ENCODE peak calls at places on chromosomes 1 and 21, in ten cellular contexts. O is epithelial cell of proximal tubule; U is activated CD4-positive, CD25-positive, alpha-beta regulatory T cell treated with anti-CD3 and anti-CD28 coated beads, Interleukin-2, amount 50 U/mL, for 72 hours; V is activated CD8-positive, alpha-beta memory T cell treated with anti-CD3 and anti-CD28 coated beads for 4 hours; R is transverse colon; T is left ventricle myocardium inferior; Q is stimulated activated naive CD4-positive, alpha-beta T cell; M is GM03348; L is stimulated activated CD4-positive, alpha-beta T cell treated with anti-CD3 and anti-CD28 coated beads, Interleukin-1b, Interleukin-23, amount 100 ng/mL, for 1 hour; K is CD4-positive, CD25-positive, alpha-beta regulatory T cell. N is an unnamed sample.

GRCh38 chr21:37869661-37870060 is 46.6 kb downstream of the KCNJ6 start:
- DNase-seq in V (no peak), L (no peak), R (no peak), K (no peak), T (no peak), U (no peak), O (no peak), M (no peak), Q (no peak), N (no peak)

GRCh38 chr1:68232354-68233148 is at the start of gene WLS:
- DNase-seq in L (no peak), K (no peak), U (no peak), O (no peak), M (peak; percentile 88), Q (no peak), T (peak; percentile 82), R (peak; percentile 81), V (no peak), N (peak; percentile 56)

GRCh38 chr1:15885269-15885668 is 37.8 kb downstream of the SPEN start:
- DNase-seq in R (no peak), K (no peak), V (no peak), L (no peak), M (no peak), U (no peak), O (no peak), Q (no peak), T (no peak), N (no peak)

GRCh38 chr1:209416660-209417059 is 166.9 kb upstream of the CAMK1G start:
- DNase-seq in U (no peak), V (no peak), K (no peak), T (no peak), O (no peak), M (no peak), L (no peak), R (no peak), Q (no peak), N (no peak)

GRCh38 chr1:111989531-111990025 is at the start of gene KCND3:
- DNase-seq in U (no peak), O (no peak), T (peak; percentile 53), R (peak; percentile 28), M (peak; percentile 80), L (no peak), Q (no peak), K (no peak), V (no peak), N (no peak)

GRCh38 chr21:31731112-31731801 is 661 bp downstream of the SCAF4 start:
- DNase-seq in L (peak; percentile 4), T (peak; percentile 40), Q (peak; percentile 58), U (peak; percentile 52), V (peak; percentile 26), K (peak; percentile 43), R (peak; percentile 72), O (no peak), M (peak; percentile 66), N (no peak)

GRCh38 chr21:37675202-37675801 is 241.0 kb downstream of the KCNJ6 start:
- DNase-seq in K (peak; percentile 16), Q (peak; percentile 25), R (peak; percentile 45), T (peak; percentile 60), M (peak; percentile 81), O (no peak), V (peak; percentile 9), U (peak; percentile 69), L (no peak), N (no peak)

GRCh38 chr1:21129407-21129806 is 47.3 kb downstream of the EIF4G3 start:
- DNase-seq in O (no peak), U (no peak), M (no peak), T (no peak), V (no peak), L (no peak), K (no peak), R (no peak), Q (no peak), N (no peak)

GRCh38 chr1:19336543-19336942 is 24.4 kb downstream of the SLC66A1 start:
- DNase-seq in R (no peak), T (no peak), L (no peak), K (no peak), U (no peak), Q (no peak), V (no peak), M (no peak), O (no peak), N (no peak)

GRCh38 chr21:15005391-15005790 is 59.4 kb downstream of the NRIP1 start:
- DNase-seq in Q (no peak), T (no peak), M (no peak), V (no peak), R (no peak), O (no peak), L (no peak), K (no peak), U (no peak), N (no peak)

GRCh38 chr1:223732993-223733798 is 20.9 kb downstream of the CAPN2 start:
- DNase-seq in M (no peak), L (no peak), V (no peak), U (no peak), K (no peak), Q (no peak), R (no peak), T (peak; percentile 58), O (no peak), N (no peak)

GRCh38 chr21:44085491-44086321 is 21.5 kb upstream of the PWP2 start:
- DNase-seq in V (no peak), O (peak; percentile 13), M (no peak), R (no peak), K (no peak), Q (no peak), L (no peak), T (peak; percentile 36), U (no peak), N (no peak)

GRCh38 chr1:6519935-6520621 is 28.6 kb upstream of the PLEKHG5 start:
- DNase-seq in Q (no peak), L (no peak), M (peak; percentile 84), K (no peak), R (no peak), V (no peak), U (no peak), T (no peak), O (no peak), N (no peak)

GRCh38 chr1:151934048-151934493 is 24.8 kb upstream of the THEM4 start:
- DNase-seq in M (peak; percentile 70), R (peak; percentile 47), Q (peak; percentile 6), V (no peak), K (peak; percentile 29), L (no peak), U (no peak), T (no peak), O (peak; percentile 19), N (peak; percentile 22)

GRCh38 chr1:53321776-53322602 is 5.9 kb downstream of the LRP8 start:
- DNase-seq in L (no peak), T (no peak), R (no peak), Q (no peak), O (no peak), M (no peak), U (no peak), K (no peak), V (no peak), N (no peak)

GRCh38 chr1:245991266-245991665 is 515.8 kb downstream of the SMYD3 start:
- DNase-seq in V (no peak), O (no peak), L (no peak), U (no peak), R (no peak), T (no peak), Q (no peak), M (no peak), K (no peak), N (no peak)

GRCh38 chr1:211632808-211633522 is 42.5 kb downstream of the NEK2 start:
- DNase-seq in U (no peak), Q (no peak), K (no peak), M (peak; percentile 57), L (no peak), T (peak; percentile 71), R (no peak), O (no peak), V (no peak), N (no peak)

GRCh38 chr21:15703932-15704331 is 25.9 kb upstream of the USP25 start:
- DNase-seq in M (no peak), L (no peak), K (no peak), R (no peak), Q (no peak), T (no peak), V (no peak), O (no peak), U (no peak), N (no peak)

GRCh38 chr1:6016191-6016865 is 24.1 kb upstream of the NPHP4 start:
- DNase-seq in Q (no peak), M (peak; percentile 34), U (no peak), R (no peak), V (no peak), O (no peak), L (no peak), T (peak; percentile 16), K (no peak), N (no peak)

GRCh38 chr1:226643167-226643566 is 94.6 kb downstream of the STUM start:
- DNase-seq in K (peak; percentile 34), T (peak; percentile 14), V (peak; percentile 47), Q (no peak), M (peak; percentile 36), U (peak; percentile 66), L (no peak), R (no peak), O (no peak), N (no peak)

GRCh38 chr1:201260648-201261311 is 22.5 kb upstream of the PKP1 start:
- DNase-seq in L (no peak), Q (no peak), U (no peak), V (no peak), M (no peak), K (no peak), T (no peak), O (no peak), R (no peak), N (no peak)

GRCh38 chr1:154326546-154327465 is 1.5 kb downstream of the ATP8B2 start:
- DNase-seq in K (no peak), L (no peak), U (no peak), M (peak; percentile 92), R (no peak), V (no peak), T (peak; percentile 38), Q (no peak), O (no peak), N (no peak)

GRCh38 chr1:244788493-244789275 is 46.8 kb upstream of the COX20 start:
- DNase-seq in T (no peak), L (no peak), K (no peak), U (no peak), O (no peak), Q (no peak), R (no peak), M (no peak), V (no peak), N (no peak)

GRCh38 chr1:232316864-232317263 is 313.1 kb downstream of the SIPA1L2 start:
- DNase-seq in L (no peak), T (no peak), O (peak; percentile 32), Q (no peak), V (no peak), K (no peak), R (no peak), M (no peak), U (no peak), N (no peak)